ENCODE peak calls at places on chromosomes 6 and 20, in five cellular contexts. K is heart left ventricle, A is fibroblast of pulmonary artery, V is mucosa of descending colon, N is transverse colon. Z is an unnamed sample.

GRCh38 chr6:125658125-125658524 is 91.3 kb upstream of the HEY2 start:
- DNase-seq in K (no peak), A (no peak), V (no peak), N (no peak), Z (no peak)

GRCh38 chr6:143397229-143398222 is 53.0 kb downstream of the ADAT2 start:
- DNase-seq in K (peak; percentile 31), A (peak; percentile 92), V (peak; percentile 49), N (peak; percentile 55), Z (peak; percentile 96)

GRCh38 chr6:18269253-18269652 is 4.9 kb upstream of the DEK start:
- DNase-seq in K (no peak), A (no peak), V (no peak), N (no peak), Z (no peak)

GRCh38 chr20:56358070-56358469 is 704 bp upstream of the FAM210B start:
- DNase-seq in K (no peak), A (no peak), V (no peak), N (no peak), Z (no peak)

GRCh38 chr6:17417817-17418216 is 24.4 kb downstream of the CAP2 start:
- DNase-seq in K (no peak), A (peak; percentile 95), V (no peak), N (no peak), Z (peak; percentile 66)

GRCh38 chr6:35024601-35025054 is 116.5 kb downstream of the TCP11 start:
- DNase-seq in K (peak; percentile 75), A (peak; percentile 87), V (peak; percentile 66), N (peak; percentile 56), Z (no peak)

GRCh38 chr6:149995971-149996370 is 29.4 kb downstream of the RAET1L start:
- DNase-seq in K (no peak), A (no peak), V (no peak), N (no peak), Z (no peak)

GRCh38 chr6:111914617-111915016 is 41.4 kb upstream of the FYN start:
- DNase-seq in K (no peak), A (no peak), V (no peak), N (no peak), Z (no peak)

GRCh38 chr20:62824476-62825287 is 7.8 kb downstream of the COL9A3 start:
- DNase-seq in K (no peak), A (peak; percentile 52), V (peak; percentile 83), N (peak; percentile 86), Z (no peak)

GRCh38 chr20:25220810-25221591 is 25.5 kb downstream of the ENTPD6 start:
- DNase-seq in K (peak; percentile 86), A (no peak), V (peak; percentile 88), N (peak; percentile 83), Z (no peak)

GRCh38 chr20:30175681-30176080 is 1081.8 kb upstream of the DEFB115 start:
- DNase-seq in K (no peak), A (no peak), V (no peak), N (no peak), Z (no peak)

GRCh38 chr20:18223399-18223798 is 64.9 kb upstream of the ZNF133 start:
- DNase-seq in K (no peak), A (no peak), V (no peak), N (no peak), Z (no peak)

GRCh38 chr6:54886932-54887584 is 40.5 kb downstream of the FAM83B start:
- DNase-seq in K (no peak), A (no peak), V (no peak), N (no peak), Z (no peak)

GRCh38 chr6:16163066-16163465 is 34.2 kb downstream of the MYLIP start:
- DNase-seq in K (no peak), A (no peak), V (no peak), N (no peak), Z (no peak)

GRCh38 chr20:53654932-53655674 is 61.5 kb upstream of the ZNF217 start:
- DNase-seq in K (no peak), A (no peak), V (no peak), N (peak; percentile 61), Z (no peak)
- H3K4me3 ChIP-seq in K (no peak overlapping the region), A (no peak overlapping the region), V (no peak overlapping the region), N (no peak overlapping the region), Z (no peak overlapping the region)

GRCh38 chr6:56887086-56887485 is 67.8 kb upstream of the BEND6 start:
- DNase-seq in K (no peak), A (no peak), V (no peak), N (no peak), Z (no peak)
- TF ChIP-seq CTCF in K (no peak), A (no peak), V (no peak), N (no peak), Z (no peak)

DNA sequence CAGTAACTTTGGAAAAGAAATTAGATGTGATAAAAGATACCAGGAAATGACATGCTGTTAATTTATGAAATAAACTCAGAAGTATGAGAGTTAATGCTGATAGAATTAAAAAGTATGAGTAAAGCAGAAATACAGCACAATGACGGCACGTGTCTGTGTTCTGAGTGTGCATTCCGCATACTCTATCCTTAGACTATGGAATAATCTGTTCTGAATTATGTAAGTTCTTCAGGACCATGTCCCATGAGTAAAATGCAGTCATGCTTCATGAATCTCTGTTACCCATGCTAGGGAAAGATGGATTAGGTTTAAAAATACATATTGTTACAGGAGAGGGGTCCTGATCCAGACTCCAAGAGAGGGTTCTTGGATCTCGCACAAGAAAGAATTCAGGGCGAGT is 21.7 kb downstream of the HECA start:
- DNase-seq in K (no peak), A (no peak), V (no peak), N (no peak), Z (no peak)
- H3K4me3 ChIP-seq in K (no peak overlapping the region), A (no peak overlapping the region), V (no peak overlapping the region), N (no peak overlapping the region), Z (no peak overlapping the region)

DNA sequence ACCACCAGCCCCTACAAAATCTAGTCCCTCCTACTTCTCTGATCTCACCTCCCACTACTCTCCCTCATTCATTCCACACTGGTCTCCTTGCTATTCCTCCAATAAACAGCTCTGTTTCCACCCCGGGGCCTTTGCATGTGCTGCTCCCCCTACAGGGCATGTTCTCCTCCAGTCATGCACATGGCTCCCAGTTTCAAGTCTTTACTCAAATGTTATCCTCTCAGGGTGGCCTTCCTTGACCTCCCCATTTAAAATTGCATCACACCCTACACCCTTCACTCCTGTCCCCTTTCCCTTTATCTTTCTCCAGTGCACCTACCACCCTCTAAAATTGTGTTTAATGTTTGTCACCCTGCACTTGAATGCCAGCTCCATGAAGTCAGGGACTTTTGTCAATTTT is 174.5 kb downstream of the MRPL14 start:
- DNase-seq in K (no peak), A (no peak), V (no peak), N (no peak), Z (no peak)
- TF ChIP-seq CTCF in K (no peak), A (peak; percentile 30), V (no peak), N (no peak), Z (peak; percentile 42)